ENCODE peak calls at places on chromosomes 2 and 18, in four cellular contexts. S, H, Q and I are unnamed samples.

GRCh38 chr2:24920813-24921441 is 890 bp upstream of the ADCY3 start:
- DNase-seq in S (no peak), H (no peak), Q (no peak), I (no peak)

GRCh38 chr2:158089322-158089721 is 12.4 kb upstream of the UPP2 start:
- DNase-seq in S (no peak), H (no peak), Q (no peak), I (no peak)

GRCh38 chr2:183126635-183127034 is 2.4 kb downstream of the NUP35 start:
- DNase-seq in S (no peak), H (no peak), Q (no peak), I (no peak)

GRCh38 chr2:29053223-29053622 is 21.1 kb downstream of the PCARE start:
- DNase-seq in S (no peak), H (no peak), Q (no peak), I (no peak)

GRCh38 chr2:49080681-49081080 is 73.6 kb downstream of the FSHR start:
- DNase-seq in S (no peak), H (no peak), Q (no peak), I (no peak)

GRCh38 chr2:55460562-55460961 is 40.9 kb upstream of the CCDC88A start:
- DNase-seq in S (no peak), H (no peak), Q (no peak), I (no peak)

GRCh38 chr2:128491845-128492244 is 173.2 kb upstream of the HS6ST1 start:
- DNase-seq in S (no peak), H (no peak), Q (no peak), I (no peak)

GRCh38 chr2:232892221-232892620 is 22.2 kb downstream of the SNORC start:
- DNase-seq in S (no peak), H (no peak), Q (no peak), I (no peak)

GRCh38 chr2:46615555-46616487 is 136.5 kb downstream of the TMEM247 start:
- DNase-seq in S (peak), H (no peak), Q (no peak), I (no peak)

GRCh38 chr2:38190542-38191218 is 114.7 kb upstream of the CYP1B1 start:
- DNase-seq in S (no peak), H (no peak), Q (no peak), I (no peak)

GRCh38 chr2:69659349-69659748 is 15.8 kb upstream of the AAK1 start:
- DNase-seq in S (no peak), H (no peak), Q (no peak), I (no peak)

GRCh38 chr2:289362-290089 is 1.6 kb upstream of the ALKAL2 start:
- DNase-seq in S (no peak), H (no peak), Q (no peak), I (no peak)

GRCh38 chr2:84741182-84741822 is 139.6 kb downstream of the TRABD2A start:
- DNase-seq in S (peak), H (no peak), Q (peak), I (no peak)

GRCh38 chr18:12307251-12307736 is 747 bp upstream of the TUBB6 start:
- DNase-seq in S (no peak), H (no peak), Q (no peak), I (no peak)